ENCODE peak calls at places on chromosomes 16 and 17, in nine cellular contexts. C, E, D, Y, A, I, B, U and V are unnamed samples.

GRCh38 chr17:37503148-37503547 is 13.5 kb downstream of the DUSP14 start:
- DNase-seq in C (no peak), B (no peak), I (no peak), E (no peak), A (no peak), D (no peak), U (no peak), Y (no peak), V (no peak)

GRCh38 chr16:57270221-57271062 is 14.0 kb downstream of the PLLP start:
- DNase-seq in I (no peak), A (no peak), C (no peak), D (no peak), B (no peak), U (no peak), Y (no peak), E (no peak), V (no peak)

GRCh38 chr17:2792541-2793169 is 3.6 kb upstream of the RAP1GAP2 start:
- DNase-seq in U (peak), I (no peak), E (no peak), D (no peak), Y (peak), B (no peak), C (no peak), A (no peak), V (no peak)

GRCh38 chr17:46968896-46969295 is 10.2 kb downstream of the RPRML start:
- DNase-seq in U (no peak), D (no peak), Y (no peak), C (no peak), B (no peak), I (no peak), E (no peak), A (no peak), V (no peak)

GRCh38 chr17:3695129-3695722 is 729 bp downstream of the P2RX5 start:
- DNase-seq in I (no peak), U (no peak), B (no peak), Y (no peak), D (no peak), C (no peak), E (no peak), A (no peak), V (no peak)

GRCh38 chr16:3934491-3935185 is 54.1 kb upstream of the CREBBP start:
- DNase-seq in D (peak), I (no peak), A (no peak), B (no peak), U (no peak), E (no peak), C (no peak), Y (no peak), V (no peak)

GRCh38 chr17:2905269-2905668 is 109.0 kb downstream of the RAP1GAP2 start:
- DNase-seq in A (no peak), B (no peak), E (peak), C (no peak), U (no peak), Y (no peak), D (no peak), I (no peak), V (peak)

GRCh38 chr16:82071421-82071820 is 36.4 kb downstream of the HSD17B2 start:
- DNase-seq in I (no peak), U (no peak), Y (no peak), B (no peak), A (no peak), C (no peak), D (no peak), E (no peak), V (no peak)

GRCh38 chr16:55389426-55390073 is 65.5 kb downstream of the IRX6 start:
- DNase-seq in I (no peak), U (no peak), A (no peak), E (no peak), Y (no peak), C (no peak), B (no peak), D (peak), V (no peak)

GRCh38 chr17:55674107-55674506 is 48.6 kb downstream of the TMEM100 start:
- DNase-seq in A (no peak), B (no peak), Y (no peak), D (no peak), C (no peak), I (no peak), E (no peak), U (no peak), V (no peak)

GRCh38 chr17:81388612-81389367 is 6.5 kb upstream of the BAHCC1 start:
- DNase-seq in I (no peak), D (no peak), A (no peak), U (no peak), C (no peak), B (peak), E (no peak), Y (no peak), V (no peak)

GRCh38 chr17:2916362-2916928 is 120.2 kb downstream of the RAP1GAP2 start:
- DNase-seq in Y (no peak), A (no peak), C (no peak), E (no peak), I (no peak), B (no peak), D (no peak), U (no peak), V (no peak)

GRCh38 chr16:25841776-25842175 is 150.0 kb downstream of the HS3ST4 start:
- DNase-seq in A (no peak), B (no peak), D (no peak), C (no peak), U (no peak), Y (no peak), E (no peak), I (no peak), V (no peak)

GRCh38 chr16:28842696-28843095 is 3.5 kb downstream of the TUFM start:
- DNase-seq in Y (no peak), U (no peak), A (no peak), C (no peak), D (no peak), I (no peak), E (no peak), B (no peak), V (no peak)

GRCh38 chr17:80119271-80119791 is 17.9 kb downstream of the GAA start:
- DNase-seq in U (no peak), I (no peak), E (no peak), B (no peak), C (no peak), Y (no peak), A (no peak), D (no peak), V (no peak)

GRCh38 chr16:14018848-14019247 is 52.3 kb upstream of the MRTFB start:
- DNase-seq in A (no peak), E (no peak), I (no peak), C (no peak), D (no peak), U (no peak), B (no peak), Y (no peak), V (no peak)

GRCh38 chr16:69554495-69554894 is 11.3 kb upstream of the NFAT5 start:
- DNase-seq in A (no peak), U (no peak), C (no peak), Y (no peak), E (no peak), I (no peak), B (no peak), D (no peak), V (no peak)

GRCh38 chr17:21044971-21045370 is 2.2 kb upstream of the USP22 start:
- DNase-seq in A (no peak), C (no peak), U (no peak), Y (no peak), B (no peak), I (no peak), D (no peak), E (no peak), V (no peak)

GRCh38 chr17:50060951-50061712 is 5.2 kb downstream of the ITGA3 start:
- DNase-seq in C (no peak), E (no peak), A (no peak), B (no peak), D (no peak), U (no peak), I (no peak), Y (no peak), V (no peak)

GRCh38 chr16:85665929-85666328 is 22.8 kb downstream of the GINS2 start:
- DNase-seq in Y (no peak), C (no peak), I (no peak), B (no peak), A (no peak), D (no peak), E (no peak), U (no peak), V (no peak)

GRCh38 chr17:67821871-67822367 is 3.4 kb upstream of the BPTF start:
- DNase-seq in I (no peak), A (no peak), B (no peak), C (no peak), D (no peak), Y (no peak), E (no peak), U (no peak), V (no peak)

GRCh38 chr17:54785643-54786258 is 114.9 kb upstream of the TOM1L1 start:
- DNase-seq in B (no peak), C (no peak), I (no peak), Y (no peak), D (no peak), E (no peak), A (no peak), U (no peak), V (no peak)

GRCh38 chr16:86259499-86259898 is 250.8 kb upstream of the FOXF1 start:
- DNase-seq in E (no peak), C (no peak), D (no peak), I (no peak), B (no peak), U (no peak), Y (no peak), A (no peak), V (no peak)

GRCh38 chr16:24367186-24367585 is 111.1 kb downstream of the CACNG3 start:
- DNase-seq in B (no peak), Y (no peak), U (no peak), C (no peak), I (no peak), E (no peak), A (no peak), D (no peak), V (no peak)

GRCh38 chr16:10510279-10510678 is 70.1 kb downstream of the EMP2 start:
- DNase-seq in B (no peak), C (no peak), E (no peak), A (no peak), U (no peak), Y (no peak), I (no peak), D (no peak), V (no peak)

GRCh38 chr17:3730881-3731429 is 7.3 kb downstream of the HASPIN start:
- DNase-seq in D (no peak), A (no peak), E (no peak), U (no peak), B (no peak), C (no peak), Y (no peak), I (no peak), V (no peak)

GRCh38 chr16:23967775-23968571 is 132.2 kb downstream of the PRKCB start:
- DNase-seq in Y (no peak), I (no peak), A (no peak), B (no peak), C (no peak), E (no peak), D (no peak), U (no peak), V (no peak)

GRCh38 chr17:27457405-27457730 is 1.1 kb downstream of the KSR1 start:
- DNase-seq in E (no peak), A (no peak), D (no peak), I (no peak), Y (no peak), B (no peak), C (no peak), U (no peak), V (no peak)

GRCh38 chr16:21300309-21301167 is 22.4 kb upstream of the CRYM start:
- DNase-seq in E (peak), D (peak), I (peak), C (no peak), A (peak), Y (peak), U (no peak), B (peak), V (peak)

GRCh38 chr17:74227681-74228080 is 14.3 kb downstream of the TTYH2 start:
- DNase-seq in U (no peak), D (no peak), A (no peak), E (no peak), I (no peak), C (no peak), Y (no peak), B (no peak), V (no peak)

GRCh38 chr17:70661342-70662222 is 492.2 kb downstream of the KCNJ2 start:
- DNase-seq in E (no peak), Y (no peak), A (peak), C (no peak), U (no peak), D (no peak), B (no peak), I (no peak), V (no peak)

GRCh38 chr17:57682667-57683066 is 62.4 kb downstream of the CCDC182 start:
- DNase-seq in D (no peak), B (no peak), A (no peak), E (no peak), U (no peak), C (no peak), Y (no peak), I (no peak), V (no peak)

GRCh38 chr16:88533945-88534641 is 36.1 kb upstream of the ZC3H18 start:
- DNase-seq in E (no peak), D (no peak), C (peak), U (peak), B (peak), I (no peak), A (peak), Y (peak), V (no peak)

GRCh38 chr17:50127661-50128361 is 2.1 kb downstream of the SAMD14 start:
- DNase-seq in I (no peak), D (no peak), B (no peak), E (peak), Y (no peak), A (no peak), C (no peak), U (no peak), V (no peak)

GRCh38 chr17:28720247-28720996 is 637 bp downstream of the RPL23A start:
- DNase-seq in E (no peak), D (no peak), Y (no peak), I (no peak), B (no peak), C (no peak), U (no peak), A (no peak), V (no peak)